ENCODE peak calls at places on chromosomes 13 and 19, in seven cellular contexts. One of them, this sample, is unnamed.

GRCh38 chr13:23748591-23748990 is 140.6 kb downstream of the MIPEP start:
- DNase-seq in IMR-90: no peak
- DNase-seq in mesendoderm: no peak
- DNase-seq in H9: peak
- DNase-seq in H1: no peak
- DNase-seq in neuronal stem cell: no peak
- DNase-seq in mesenchymal stem cell: no peak
- DNase-seq in this sample: no peak

GRCh38 chr13:20658451-20658850 is 45.0 kb upstream of the IL17D start:
- DNase-seq in IMR-90: no peak
- DNase-seq in mesendoderm: no peak
- DNase-seq in H9: no peak
- DNase-seq in H1: no peak
- DNase-seq in neuronal stem cell: no peak
- DNase-seq in mesenchymal stem cell: no peak
- DNase-seq in this sample: no peak

GRCh38 chr19:42487025-42487797 is 41.1 kb downstream of the CEACAM1 start:
- DNase-seq in IMR-90: no peak
- DNase-seq in mesendoderm: peak
- DNase-seq in H9: no peak
- DNase-seq in H1: no peak
- DNase-seq in neuronal stem cell: no peak
- DNase-seq in mesenchymal stem cell: no peak
- DNase-seq in this sample: no peak

GRCh38 chr19:38660724-38661123 is 13.3 kb downstream of the ACTN4 start:
- DNase-seq in IMR-90: no peak
- DNase-seq in mesendoderm: no peak
- DNase-seq in H9: no peak
- DNase-seq in H1: no peak
- DNase-seq in neuronal stem cell: no peak
- DNase-seq in mesenchymal stem cell: no peak
- DNase-seq in this sample: no peak

GRCh38 chr19:18503971-18504885 is 17.6 kb downstream of the ELL start:
- DNase-seq in IMR-90: no peak
- DNase-seq in mesendoderm: no peak
- DNase-seq in H9: no peak
- DNase-seq in H1: no peak
- DNase-seq in neuronal stem cell: no peak
- DNase-seq in mesenchymal stem cell: no peak
- DNase-seq in this sample: peak

GRCh38 chr13:31790992-31791391 is 51.7 kb downstream of the RXFP2 start:
- DNase-seq in IMR-90: peak
- DNase-seq in mesendoderm: no peak
- DNase-seq in H9: no peak
- DNase-seq in H1: no peak
- DNase-seq in neuronal stem cell: no peak
- DNase-seq in mesenchymal stem cell: peak
- DNase-seq in this sample: no peak

GRCh38 chr13:108227651-108228272 is 9.6 kb downstream of the ABHD13 start:
- DNase-seq in IMR-90: peak
- DNase-seq in mesendoderm: no peak
- DNase-seq in H9: no peak
- DNase-seq in H1: no peak
- DNase-seq in neuronal stem cell: no peak
- DNase-seq in mesenchymal stem cell: peak
- DNase-seq in this sample: peak

GRCh38 chr19:18304496-18305312 is 18.2 kb downstream of the LSM4 start:
- DNase-seq in IMR-90: peak
- DNase-seq in mesendoderm: peak
- DNase-seq in H9: peak
- DNase-seq in H1: no peak
- DNase-seq in neuronal stem cell: no peak
- DNase-seq in mesenchymal stem cell: peak
- DNase-seq in this sample: peak

GRCh38 chr13:31922724-31923123 is 108.8 kb upstream of the FRY start:
- DNase-seq in IMR-90: no peak
- DNase-seq in mesendoderm: peak
- DNase-seq in H9: no peak
- DNase-seq in H1: no peak
- DNase-seq in neuronal stem cell: no peak
- DNase-seq in mesenchymal stem cell: no peak
- DNase-seq in this sample: no peak

GRCh38 chr13:91017031-91017668 is 330.3 kb upstream of the MIR17HG start:
- DNase-seq in IMR-90: peak
- DNase-seq in mesendoderm: peak
- DNase-seq in H9: peak
- DNase-seq in H1: peak
- DNase-seq in neuronal stem cell: peak
- DNase-seq in mesenchymal stem cell: peak
- DNase-seq in this sample: peak

GRCh38 chr19:11963566-11964355 is 1.1 kb upstream of the ZNF763 start:
- DNase-seq in IMR-90: peak
- DNase-seq in mesendoderm: peak
- DNase-seq in H9: peak
- DNase-seq in H1: peak
- DNase-seq in neuronal stem cell: peak
- DNase-seq in mesenchymal stem cell: peak
- DNase-seq in this sample: peak

GRCh38 chr19:29206453-29206852 is 6.5 kb downstream of the UQCRFS1 start:
- DNase-seq in IMR-90: no peak
- DNase-seq in mesendoderm: peak
- DNase-seq in H9: no peak
- DNase-seq in H1: no peak
- DNase-seq in neuronal stem cell: no peak
- DNase-seq in mesenchymal stem cell: no peak
- DNase-seq in this sample: no peak

GRCh38 chr19:676343-677105 is at the start of gene FSTL3:
- DNase-seq in IMR-90: no peak
- DNase-seq in mesendoderm: no peak
- DNase-seq in H9: no peak
- DNase-seq in H1: no peak
- DNase-seq in neuronal stem cell: no peak
- DNase-seq in mesenchymal stem cell: peak
- DNase-seq in this sample: peak

GRCh38 chr13:69108486-69108885 is 999.1 kb upstream of the ATXN8OS start:
- DNase-seq in IMR-90: no peak
- DNase-seq in mesendoderm: no peak
- DNase-seq in H9: no peak
- DNase-seq in H1: no peak
- DNase-seq in neuronal stem cell: no peak
- DNase-seq in mesenchymal stem cell: no peak
- DNase-seq in this sample: no peak

GRCh38 chr13:112042496-112042895 is 24.5 kb upstream of the SOX1 start:
- DNase-seq in IMR-90: no peak
- DNase-seq in mesendoderm: peak
- DNase-seq in H9: peak
- DNase-seq in H1: no peak
- DNase-seq in neuronal stem cell: no peak
- DNase-seq in mesenchymal stem cell: no peak
- DNase-seq in this sample: no peak

GRCh38 chr13:101019126-101019525 is 344.5 kb upstream of the TMTC4 start:
- DNase-seq in IMR-90: no peak
- DNase-seq in mesendoderm: no peak
- DNase-seq in H9: no peak
- DNase-seq in H1: no peak
- DNase-seq in neuronal stem cell: no peak
- DNase-seq in mesenchymal stem cell: no peak
- DNase-seq in this sample: peak

GRCh38 chr13:48317511-48317981 is 14.0 kb downstream of the RB1 start:
- DNase-seq in IMR-90: no peak
- DNase-seq in mesendoderm: no peak
- DNase-seq in H9: no peak
- DNase-seq in H1: no peak
- DNase-seq in neuronal stem cell: no peak
- DNase-seq in mesenchymal stem cell: no peak
- DNase-seq in this sample: no peak

GRCh38 chr13:109345433-109345941 is 440.9 kb downstream of the IRS2 start:
- DNase-seq in IMR-90: peak
- DNase-seq in mesendoderm: no peak
- DNase-seq in H9: no peak
- DNase-seq in H1: no peak
- DNase-seq in neuronal stem cell: no peak
- DNase-seq in mesenchymal stem cell: peak
- DNase-seq in this sample: no peak

GRCh38 chr19:4154571-4155312 is 1.3 kb downstream of the CREB3L3 start:
- DNase-seq in IMR-90: no peak
- DNase-seq in mesendoderm: no peak
- DNase-seq in H9: no peak
- DNase-seq in H1: no peak
- DNase-seq in neuronal stem cell: no peak
- DNase-seq in mesenchymal stem cell: no peak
- DNase-seq in this sample: no peak

GRCh38 chr13:46516624-46517318 is 36.2 kb upstream of the LRCH1 start:
- DNase-seq in IMR-90: no peak
- DNase-seq in mesendoderm: no peak
- DNase-seq in H9: no peak
- DNase-seq in H1: no peak
- DNase-seq in neuronal stem cell: no peak
- DNase-seq in mesenchymal stem cell: no peak
- DNase-seq in this sample: no peak

GRCh38 chr19:12793290-12794195 is 2.3 kb downstream of the JUNB start:
- DNase-seq in IMR-90: peak
- DNase-seq in mesendoderm: peak
- DNase-seq in H9: peak
- DNase-seq in H1: peak
- DNase-seq in neuronal stem cell: peak
- DNase-seq in mesenchymal stem cell: peak
- DNase-seq in this sample: peak

GRCh38 chr19:48319647-48320537 is 5.5 kb upstream of the EMP3 start:
- DNase-seq in IMR-90: peak
- DNase-seq in mesendoderm: peak
- DNase-seq in H9: peak
- DNase-seq in H1: peak
- DNase-seq in neuronal stem cell: peak
- DNase-seq in mesenchymal stem cell: peak
- DNase-seq in this sample: peak

GRCh38 chr19:55527197-55528029 is 9.5 kb downstream of the SBK2 start:
- DNase-seq in IMR-90: no peak
- DNase-seq in mesendoderm: no peak
- DNase-seq in H9: no peak
- DNase-seq in H1: no peak
- DNase-seq in neuronal stem cell: no peak
- DNase-seq in mesenchymal stem cell: no peak
- DNase-seq in this sample: no peak

DNA sequence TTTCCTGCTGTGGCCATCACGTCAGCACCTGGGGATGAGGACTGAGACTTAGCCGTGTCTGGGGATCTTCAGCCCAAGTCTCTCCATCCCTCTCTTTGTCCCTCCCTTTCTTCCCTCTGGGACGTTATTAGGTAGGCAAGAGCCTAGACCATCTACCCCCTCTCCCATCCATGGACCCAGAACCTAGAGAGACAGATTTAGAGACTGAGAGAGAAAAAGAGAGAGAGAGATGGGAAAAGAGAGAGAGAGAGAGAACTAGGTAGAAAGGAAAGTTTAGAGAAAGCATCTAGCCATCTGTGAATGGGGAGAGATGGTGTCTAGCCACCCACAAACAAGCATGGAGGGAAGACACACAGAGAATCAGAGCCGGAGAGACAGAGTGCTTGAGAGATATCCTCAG is 473 bp downstream of the KLK4 start:
- DNase-seq in IMR-90: no peak
- DNase-seq in mesendoderm: no peak
- DNase-seq in H9: no peak
- DNase-seq in H1: no peak
- DNase-seq in neuronal stem cell: no peak
- DNase-seq in mesenchymal stem cell: no peak
- DNase-seq in this sample: no peak
- H3K18ac ChIP-seq in IMR-90: no peak
- H3K18ac ChIP-seq in mesendoderm: no peak
- H3K18ac ChIP-seq in H9: no peak
- H3K18ac ChIP-seq in H1: no peak
- H3K18ac ChIP-seq in neuronal stem cell: peak
- H3K18ac ChIP-seq in mesenchymal stem cell: no peak
- H3K18ac ChIP-seq in this sample: no peak

GRCh38 chr19:2111425-2111824 is 14.7 kb downstream of the IZUMO4 start:
- DNase-seq in IMR-90: no peak
- DNase-seq in mesendoderm: no peak
- DNase-seq in H9: no peak
- DNase-seq in H1: no peak
- DNase-seq in neuronal stem cell: no peak
- DNase-seq in mesenchymal stem cell: no peak
- DNase-seq in this sample: no peak

GRCh38 chr19:2114218-2114617 is 17.5 kb downstream of the IZUMO4 start:
- DNase-seq in IMR-90: no peak
- DNase-seq in mesendoderm: no peak
- DNase-seq in H9: no peak
- DNase-seq in H1: no peak
- DNase-seq in neuronal stem cell: no peak
- DNase-seq in mesenchymal stem cell: no peak
- DNase-seq in this sample: no peak

GRCh38 chr19:2111886-2112285 is 15.2 kb downstream of the IZUMO4 start:
- DNase-seq in IMR-90: no peak
- DNase-seq in mesendoderm: no peak
- DNase-seq in H9: no peak
- DNase-seq in H1: no peak
- DNase-seq in neuronal stem cell: no peak
- DNase-seq in mesenchymal stem cell: no peak
- DNase-seq in this sample: no peak

GRCh38 chr19:2113436-2114211 is 16.9 kb downstream of the IZUMO4 start:
- DNase-seq in IMR-90: no peak
- DNase-seq in mesendoderm: no peak
- DNase-seq in H9: no peak
- DNase-seq in H1: no peak
- DNase-seq in neuronal stem cell: no peak
- DNase-seq in mesenchymal stem cell: peak
- DNase-seq in this sample: no peak

GRCh38 chr19:2112516-2113320 is 16.0 kb downstream of the IZUMO4 start:
- DNase-seq in IMR-90: no peak
- DNase-seq in mesendoderm: no peak
- DNase-seq in H9: no peak
- DNase-seq in H1: no peak
- DNase-seq in neuronal stem cell: no peak
- DNase-seq in mesenchymal stem cell: no peak
- DNase-seq in this sample: no peak
- H3K18ac ChIP-seq in IMR-90: no peak
- H3K18ac ChIP-seq in mesendoderm: no peak
- H3K18ac ChIP-seq in H9: no peak
- H3K18ac ChIP-seq in H1: no peak
- H3K18ac ChIP-seq in neuronal stem cell: no peak
- H3K18ac ChIP-seq in mesenchymal stem cell: no peak
- H3K18ac ChIP-seq in this sample: no peak

GRCh38 chr13:95295026-95295425 is 6.2 kb downstream of the ABCC4 start:
- DNase-seq in IMR-90: no peak
- DNase-seq in mesendoderm: no peak
- DNase-seq in H9: no peak
- DNase-seq in H1: no peak
- DNase-seq in neuronal stem cell: no peak
- DNase-seq in mesenchymal stem cell: no peak
- DNase-seq in this sample: no peak
- H3K18ac ChIP-seq in IMR-90: no peak
- H3K18ac ChIP-seq in mesendoderm: no peak
- H3K18ac ChIP-seq in H9: no peak
- H3K18ac ChIP-seq in H1: no peak
- H3K18ac ChIP-seq in neuronal stem cell: no peak
- H3K18ac ChIP-seq in mesenchymal stem cell: no peak
- H3K18ac ChIP-seq in this sample: no peak

DNA sequence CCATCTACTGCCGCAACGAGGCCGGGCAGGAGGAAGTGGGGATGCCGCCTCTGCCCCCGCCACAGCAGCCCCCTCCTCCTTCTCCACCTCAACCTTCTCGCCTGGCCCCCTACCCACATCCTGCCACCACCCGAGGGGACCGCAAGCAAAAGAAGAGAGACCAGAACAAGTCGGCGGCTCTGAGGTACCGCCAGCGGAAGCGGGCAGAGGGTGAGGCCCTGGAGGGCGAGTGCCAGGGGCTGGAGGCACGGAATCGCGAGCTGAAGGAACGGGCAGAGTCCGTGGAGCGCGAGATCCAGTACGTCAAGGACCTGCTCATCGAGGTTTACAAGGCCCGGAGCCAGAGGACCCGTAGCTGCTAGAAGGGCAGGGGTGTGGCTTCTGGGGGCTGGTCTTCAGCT is 3.4 kb upstream of the NUP62 start:
- DNase-seq in IMR-90: no peak
- DNase-seq in mesendoderm: no peak
- DNase-seq in H9: no peak
- DNase-seq in H1: no peak
- DNase-seq in neuronal stem cell: no peak
- DNase-seq in mesenchymal stem cell: no peak
- DNase-seq in this sample: no peak
- H3K18ac ChIP-seq in IMR-90: no peak
- H3K18ac ChIP-seq in mesendoderm: no peak
- H3K18ac ChIP-seq in H9: no peak
- H3K18ac ChIP-seq in H1: no peak
- H3K18ac ChIP-seq in neuronal stem cell: no peak
- H3K18ac ChIP-seq in mesenchymal stem cell: no peak
- H3K18ac ChIP-seq in this sample: no peak

This sample was measured in trophoblast cell.